ENCODE peak calls at places on chromosomes 3 and 15, in four cellular contexts. D, I, K and L are unnamed samples.

GRCh38 chr3:78041486-78041885 is 1001.6 kb downstream of the ROBO2 start:
- DNase-seq in D (no peak), K (no peak), I (no peak), L (no peak)

GRCh38 chr15:58677426-58677825 is 72.1 kb downstream of the ADAM10 start:
- DNase-seq in D (no peak), K (no peak), I (no peak), L (no peak)

GRCh38 chr3:151305081-151305777 is 11.4 kb downstream of the GPR87 start:
- DNase-seq in I (peak), D (peak), K (no peak), L (no peak)

GRCh38 chr3:172471903-172472302 is 23.6 kb upstream of the GHSR start:
- DNase-seq in D (no peak), K (no peak), I (no peak), L (no peak)

GRCh38 chr3:156620901-156621300 is 53.5 kb upstream of the TIPARP start:
- DNase-seq in K (no peak), D (no peak), I (no peak), L (no peak)

GRCh38 chr15:36887214-36888017 is 212.9 kb downstream of the MEIS2 start:
- DNase-seq in K (no peak), D (peak), I (no peak), L (no peak)

GRCh38 chr3:135362889-135363288 is 567.8 kb downstream of the EPHB1 start:
- DNase-seq in I (no peak), D (no peak), K (no peak), L (no peak)

GRCh38 chr3:113165841-113166240 is 45.5 kb upstream of the BOC start:
- DNase-seq in K (no peak), I (no peak), D (no peak), L (no peak)

GRCh38 chr3:131349946-131350347 is 31.6 kb upstream of the NUDT16 start:
- DNase-seq in K (no peak), D (no peak), I (peak), L (peak)

GRCh38 chr3:72039677-72040076 is 254.7 kb upstream of the PROK2 start:
- DNase-seq in I (no peak), D (no peak), K (no peak), L (no peak)

GRCh38 chr3:147361671-147362420 is 44.5 kb downstream of the ZIC4 start:
- DNase-seq in K (no peak), D (peak), I (no peak), L (no peak)

GRCh38 chr3:113783463-113783862 is 36.6 kb downstream of the ATP6V1A start:
- DNase-seq in D (no peak), K (no peak), I (no peak), L (peak)

GRCh38 chr15:57619746-57620145 is 28.0 kb downstream of the MYZAP start:
- DNase-seq in I (no peak), K (no peak), D (no peak), L (no peak)

GRCh38 chr3:31831526-31832034 is 149.5 kb downstream of the OSBPL10 start:
- DNase-seq in I (no peak), D (no peak), K (no peak), L (no peak)

GRCh38 chr15:87267798-87268197 is 988.7 kb downstream of the NTRK3 start:
- DNase-seq in K (no peak), I (no peak), D (no peak), L (no peak)

GRCh38 chr3:15279671-15280402 is 52.5 kb downstream of the SH3BP5 start:
- DNase-seq in D (no peak), K (no peak), I (no peak), L (no peak)

GRCh38 chr3:141393151-141394076 is 25.1 kb downstream of the ZBTB38 start:
- DNase-seq in I (peak), K (no peak), D (no peak), L (no peak)

GRCh38 chr15:56931674-56932507 is 13.4 kb downstream of the TCF12 start:
- DNase-seq in K (no peak), D (no peak), I (no peak), L (no peak)

GRCh38 chr15:35308802-35309201 is 223.7 kb upstream of the NANOGP8 start:
- DNase-seq in D (no peak), K (no peak), I (no peak), L (peak)

GRCh38 chr3:135117977-135118376 is 322.9 kb downstream of the EPHB1 start:
- DNase-seq in I (no peak), K (no peak), D (no peak), L (no peak)

GRCh38 chr15:57283774-57284508 is 92.4 kb upstream of the CGNL1 start:
- DNase-seq in D (no peak), I (no peak), K (no peak), L (no peak)

GRCh38 chr15:60353245-60353940 is 44.4 kb downstream of the ANXA2 start:
- DNase-seq in K (no peak), I (no peak), D (no peak), L (no peak)

GRCh38 chr3:95418251-95418650 is 1355.4 kb downstream of the NSUN3 start:
- DNase-seq in K (no peak), I (no peak), D (no peak), L (no peak)

GRCh38 chr3:36197176-36197575 is 183.1 kb upstream of the STAC start:
- DNase-seq in D (no peak), I (no peak), K (no peak), L (no peak)

GRCh38 chr3:8793242-8793641 is 23.8 kb upstream of the OXTR start:
- DNase-seq in I (no peak), K (no peak), D (no peak), L (no peak)

GRCh38 chr3:190289989-190290388 is 32.3 kb downstream of the CLDN1 start:
- DNase-seq in D (no peak), K (no peak), I (no peak), L (no peak)

GRCh38 chr3:79820089-79820488 is 52.3 kb upstream of the ROBO1 start:
- DNase-seq in I (no peak), D (no peak), K (no peak), L (no peak)